ENCODE peak calls at places on chromosomes 11 and 22, in five cellular contexts. U is Caki2; E is small intestine; K is stimulated activated CD4-positive, alpha-beta T cell treated with anti-CD3 and anti-CD28 coated beads, Interleukin-1b, Interleukin-23, amount 100 ng/mL, for 24 hours; J is skeletal muscle cell. Q is an unnamed sample.

GRCh38 chr22:24592846-24593809 is at the start of gene LRRC75B:
- DNase-seq in K (no peak), J (peak; percentile 60), E (peak; percentile 95), U (peak; percentile 84), Q (no peak)

GRCh38 chr11:93564895-93565294 is 21.7 kb upstream of the SMCO4 start:
- DNase-seq in K (no peak), J (no peak), E (peak; percentile 78), U (no peak), Q (no peak)

GRCh38 chr11:96246718-96247540 is 96.1 kb downstream of the MAML2 start:
- DNase-seq in U (peak; percentile 28), E (no peak), J (peak; percentile 73), K (no peak), Q (no peak)

GRCh38 chr11:98289592-98289991 is 731.2 kb upstream of the CNTN5 start:
- DNase-seq in J (no peak), K (no peak), E (no peak), U (no peak), Q (no peak)

GRCh38 chr22:27387561-27387960 is 414.0 kb downstream of the MN1 start:
- DNase-seq in U (no peak), J (no peak), K (no peak), E (no peak), Q (no peak)

GRCh38 chr11:57430946-57431345 is 4.0 kb upstream of the SLC43A3 start:
- DNase-seq in K (no peak), E (no peak), U (no peak), J (no peak), Q (no peak)

GRCh38 chr22:49663311-49663711 is 164.4 kb downstream of the BRD1 start:
- DNase-seq in K (no peak), E (no peak), J (no peak), U (no peak), Q (no peak)

GRCh38 chr11:27300974-27301373 is 62.0 kb downstream of the CCDC34 start:
- DNase-seq in E (no peak), K (no peak), U (no peak), J (no peak), Q (no peak)

GRCh38 chr11:106159846-106160245 is 82.4 kb downstream of the AASDHPPT start:
- DNase-seq in E (no peak), J (peak; percentile 36), K (no peak), U (no peak), Q (no peak)

GRCh38 chr11:68950268-68950667 is 30.5 kb downstream of the MRGPRD start:
- DNase-seq in E (no peak), U (no peak), K (no peak), J (no peak), Q (no peak)

GRCh38 chr11:19680824-19681368 is 31.7 kb upstream of the NAV2 start:
- DNase-seq in E (no peak), J (no peak), U (peak; percentile 6), K (no peak), Q (no peak)

GRCh38 chr11:17760102-17761029 is 25.8 kb downstream of the KCNC1 start:
- DNase-seq in K (no peak), U (no peak), E (peak; percentile 76), J (no peak), Q (peak; percentile 46)

GRCh38 chr11:2529173-2529572 is 84.4 kb downstream of the KCNQ1 start:
- DNase-seq in E (no peak), K (no peak), U (no peak), J (no peak), Q (no peak)

GRCh38 chr11:55357560-55358184 is 10.1 kb upstream of the OR4A15 start:
- DNase-seq in U (peak; percentile 2), J (no peak), K (no peak), E (no peak), Q (no peak)

Q was measured in NCI-H524 treated with DMSO at 0.1 percent for 48 hours.